ENCODE peak calls at places on chromosomes 1 and 21, in seven cellular contexts. E, X, B, M, W, G and N are unnamed samples.

GRCh38 chr1:196464545-196464944 is 143.7 kb downstream of the KCNT2 start:
- DNase-seq in E (no peak), X (no peak), B (no peak), M (no peak), W (peak), G (no peak), N (no peak)

GRCh38 chr1:22529901-22530621 is 33.2 kb upstream of the EPHA8 start:
- DNase-seq in E (no peak), X (no peak), B (peak), M (peak), W (peak), G (no peak), N (no peak)

GRCh38 chr1:234368320-234369032 is 4.8 kb upstream of the COA6 start:
- DNase-seq in E (no peak), X (no peak), B (no peak), M (no peak), W (no peak), G (no peak), N (no peak)

GRCh38 chr1:229950020-229950419 is 117.0 kb upstream of the GALNT2 start:
- DNase-seq in E (no peak), X (no peak), B (no peak), M (no peak), W (no peak), G (no peak), N (no peak)

GRCh38 chr1:166594646-166595045 is 244.6 kb upstream of the POGK start:
- DNase-seq in E (no peak), X (no peak), B (no peak), M (no peak), W (no peak), G (no peak), N (no peak)

GRCh38 chr21:34670220-34670961 is 1.6 kb downstream of the CLIC6 start:
- DNase-seq in E (peak), X (no peak), B (peak), M (no peak), W (peak), G (peak), N (peak)

GRCh38 chr21:15059397-15059796 is 5.4 kb downstream of the NRIP1 start:
- DNase-seq in E (no peak), X (no peak), B (no peak), M (no peak), W (no peak), G (no peak), N (no peak)

GRCh38 chr1:221611930-221612777 is 129.7 kb downstream of the DUSP10 start:
- DNase-seq in E (no peak), X (no peak), B (no peak), M (peak), W (peak), G (no peak), N (no peak)

GRCh38 chr1:45929257-45929687 is 125.9 kb downstream of the MAST2 start:
- DNase-seq in E (no peak), X (no peak), B (peak), M (peak), W (peak), G (no peak), N (no peak)

GRCh38 chr1:228379165-228379460 is 27.5 kb downstream of the TRIM11 start:
- DNase-seq in E (peak), X (no peak), B (peak), M (peak), W (peak), G (peak), N (no peak)

GRCh38 chr1:196897158-196897828 is 9.4 kb downstream of the CFHR4 start:
- DNase-seq in E (no peak), X (no peak), B (peak), M (no peak), W (peak), G (no peak), N (no peak)

GRCh38 chr1:44405041-44405803 is at the start of gene RNF220:
- DNase-seq in E (peak), X (peak), B (peak), M (peak), W (peak), G (peak), N (no peak)

GRCh38 chr1:160209656-160210046 is 4.5 kb downstream of the PEA15 start:
- DNase-seq in E (peak), X (no peak), B (peak), M (no peak), W (peak), G (no peak), N (no peak)

GRCh38 chr1:97893844-97894243 is 27.0 kb downstream of the DPYD start:
- DNase-seq in E (no peak), X (no peak), B (no peak), M (no peak), W (peak), G (no peak), N (no peak)

GRCh38 chr1:192884241-192884640 is 75.4 kb downstream of the RGS2 start:
- DNase-seq in E (no peak), X (no peak), B (no peak), M (peak), W (no peak), G (no peak), N (no peak)

GRCh38 chr1:199129247-199129646 is 490.4 kb downstream of the PTPRC start:
- DNase-seq in E (no peak), X (no peak), B (no peak), M (no peak), W (no peak), G (no peak), N (no peak)

GRCh38 chr1:198272492-198272891 is 115.7 kb downstream of the NEK7 start:
- DNase-seq in E (no peak), X (no peak), B (no peak), M (no peak), W (peak), G (no peak), N (no peak)

GRCh38 chr1:239025223-239025622 is 361.1 kb upstream of the CHRM3 start:
- DNase-seq in E (no peak), X (no peak), B (no peak), M (no peak), W (no peak), G (no peak), N (no peak)

GRCh38 chr1:182430263-182431068 is 19.5 kb upstream of the RGSL1 start:
- DNase-seq in E (no peak), X (peak), B (no peak), M (no peak), W (no peak), G (no peak), N (no peak)

GRCh38 chr1:100265562-100265930 is 470 bp upstream of the RTCA start:
- DNase-seq in E (no peak), X (no peak), B (peak), M (no peak), W (peak), G (no peak), N (no peak)

GRCh38 chr1:189311915-189312314 is 1165.7 kb downstream of the BRINP3 start:
- DNase-seq in E (peak), X (no peak), B (no peak), M (no peak), W (no peak), G (no peak), N (no peak)

GRCh38 chr1:175894543-175894942 is 151.1 kb upstream of the TNR start:
- DNase-seq in E (no peak), X (no peak), B (no peak), M (no peak), W (no peak), G (no peak), N (no peak)

GRCh38 chr1:59223213-59223612 is 73.7 kb upstream of the FGGY start:
- DNase-seq in E (no peak), X (no peak), B (no peak), M (no peak), W (no peak), G (no peak), N (no peak)

GRCh38 chr21:43194303-43195130 is 25.7 kb downstream of the CRYAA start:
- DNase-seq in E (no peak), X (no peak), B (no peak), M (no peak), W (no peak), G (no peak), N (no peak)